ENCODE peak calls at places on chromosomes 5 and 9, in ten cellular contexts. One of them, this sample, is unnamed.

GRCh38 chr5:87437724-87438123 is 25.0 kb upstream of the CCNH start:
- DNase-seq in astrocyte of the spinal cord: no peak
- DNase-seq in left lung: no peak
- DNase-seq in Panc1: no peak
- DNase-seq in AG10803: no peak
- DNase-seq in osteoblast: no peak
- DNase-seq in mucosa of descending colon: no peak
- DNase-seq in cardiac muscle cell: no peak
- DNase-seq in retinal pigment epithelial cell: no peak
- DNase-seq in stomach: no peak
- DNase-seq in this sample: no peak

GRCh38 chr9:75169623-75170022 is 81.3 kb downstream of the OSTF1 start:
- DNase-seq in astrocyte of the spinal cord: peak
- DNase-seq in left lung: no peak
- DNase-seq in Panc1: no peak
- DNase-seq in AG10803: no peak
- DNase-seq in osteoblast: peak
- DNase-seq in mucosa of descending colon: no peak
- DNase-seq in cardiac muscle cell: no peak
- DNase-seq in retinal pigment epithelial cell: no peak
- DNase-seq in stomach: no peak
- DNase-seq in this sample: peak

GRCh38 chr9:102631559-102631958 is 363.6 kb upstream of the CYLC2 start:
- DNase-seq in astrocyte of the spinal cord: no peak
- DNase-seq in left lung: no peak
- DNase-seq in Panc1: peak
- DNase-seq in AG10803: no peak
- DNase-seq in osteoblast: no peak
- DNase-seq in mucosa of descending colon: no peak
- DNase-seq in cardiac muscle cell: no peak
- DNase-seq in retinal pigment epithelial cell: no peak
- DNase-seq in stomach: no peak
- DNase-seq in this sample: no peak

GRCh38 chr5:76547242-76547890 is 75.8 kb downstream of the F2RL2 start:
- DNase-seq in astrocyte of the spinal cord: no peak
- DNase-seq in left lung: no peak
- DNase-seq in Panc1: no peak
- DNase-seq in AG10803: no peak
- DNase-seq in osteoblast: no peak
- DNase-seq in mucosa of descending colon: no peak
- DNase-seq in cardiac muscle cell: no peak
- DNase-seq in retinal pigment epithelial cell: no peak
- DNase-seq in stomach: no peak
- DNase-seq in this sample: peak

GRCh38 chr9:108166509-108166908 is 676.9 kb upstream of the KLF4 start:
- DNase-seq in astrocyte of the spinal cord: no peak
- DNase-seq in left lung: no peak
- DNase-seq in Panc1: no peak
- DNase-seq in AG10803: no peak
- DNase-seq in osteoblast: no peak
- DNase-seq in mucosa of descending colon: no peak
- DNase-seq in cardiac muscle cell: no peak
- DNase-seq in retinal pigment epithelial cell: no peak
- DNase-seq in stomach: no peak
- DNase-seq in this sample: no peak

GRCh38 chr5:67377651-67378050 is 181.1 kb upstream of the CD180 start:
- DNase-seq in astrocyte of the spinal cord: no peak
- DNase-seq in left lung: no peak
- DNase-seq in Panc1: no peak
- DNase-seq in AG10803: no peak
- DNase-seq in osteoblast: no peak
- DNase-seq in mucosa of descending colon: no peak
- DNase-seq in cardiac muscle cell: no peak
- DNase-seq in retinal pigment epithelial cell: peak
- DNase-seq in stomach: no peak
- DNase-seq in this sample: no peak

GRCh38 chr5:96816430-96816939 is 8.7 kb upstream of the ERAP1 start:
- DNase-seq in astrocyte of the spinal cord: no peak
- DNase-seq in left lung: no peak
- DNase-seq in Panc1: no peak
- DNase-seq in AG10803: no peak
- DNase-seq in osteoblast: no peak
- DNase-seq in mucosa of descending colon: no peak
- DNase-seq in cardiac muscle cell: no peak
- DNase-seq in retinal pigment epithelial cell: no peak
- DNase-seq in stomach: no peak
- DNase-seq in this sample: no peak

GRCh38 chr9:129640871-129641750 is 840 bp downstream of the ASB6 start:
- DNase-seq in astrocyte of the spinal cord: no peak
- DNase-seq in left lung: peak
- DNase-seq in Panc1: no peak
- DNase-seq in AG10803: no peak
- DNase-seq in osteoblast: no peak
- DNase-seq in mucosa of descending colon: no peak
- DNase-seq in cardiac muscle cell: no peak
- DNase-seq in retinal pigment epithelial cell: no peak
- DNase-seq in stomach: no peak
- DNase-seq in this sample: no peak

GRCh38 chr5:158755221-158755620 is 344.5 kb downstream of the EBF1 start:
- DNase-seq in astrocyte of the spinal cord: no peak
- DNase-seq in left lung: no peak
- DNase-seq in Panc1: no peak
- DNase-seq in AG10803: no peak
- DNase-seq in osteoblast: no peak
- DNase-seq in mucosa of descending colon: no peak
- DNase-seq in cardiac muscle cell: no peak
- DNase-seq in retinal pigment epithelial cell: no peak
- DNase-seq in stomach: no peak
- DNase-seq in this sample: no peak

GRCh38 chr5:158755971-158756370 is 343.7 kb downstream of the EBF1 start:
- DNase-seq in astrocyte of the spinal cord: peak
- DNase-seq in left lung: no peak
- DNase-seq in Panc1: no peak
- DNase-seq in AG10803: peak
- DNase-seq in osteoblast: no peak
- DNase-seq in mucosa of descending colon: no peak
- DNase-seq in cardiac muscle cell: no peak
- DNase-seq in retinal pigment epithelial cell: no peak
- DNase-seq in stomach: no peak
- DNase-seq in this sample: peak

GRCh38 chr5:158756873-158757272 is 342.8 kb downstream of the EBF1 start:
- DNase-seq in astrocyte of the spinal cord: no peak
- DNase-seq in left lung: no peak
- DNase-seq in Panc1: no peak
- DNase-seq in AG10803: peak
- DNase-seq in osteoblast: no peak
- DNase-seq in mucosa of descending colon: no peak
- DNase-seq in cardiac muscle cell: no peak
- DNase-seq in retinal pigment epithelial cell: no peak
- DNase-seq in stomach: no peak
- DNase-seq in this sample: peak

GRCh38 chr5:158759276-158759675 is 340.4 kb downstream of the EBF1 start:
- DNase-seq in astrocyte of the spinal cord: peak
- DNase-seq in left lung: no peak
- DNase-seq in Panc1: no peak
- DNase-seq in AG10803: no peak
- DNase-seq in osteoblast: no peak
- DNase-seq in mucosa of descending colon: no peak
- DNase-seq in cardiac muscle cell: no peak
- DNase-seq in retinal pigment epithelial cell: no peak
- DNase-seq in stomach: no peak
- DNase-seq in this sample: no peak

DNA sequence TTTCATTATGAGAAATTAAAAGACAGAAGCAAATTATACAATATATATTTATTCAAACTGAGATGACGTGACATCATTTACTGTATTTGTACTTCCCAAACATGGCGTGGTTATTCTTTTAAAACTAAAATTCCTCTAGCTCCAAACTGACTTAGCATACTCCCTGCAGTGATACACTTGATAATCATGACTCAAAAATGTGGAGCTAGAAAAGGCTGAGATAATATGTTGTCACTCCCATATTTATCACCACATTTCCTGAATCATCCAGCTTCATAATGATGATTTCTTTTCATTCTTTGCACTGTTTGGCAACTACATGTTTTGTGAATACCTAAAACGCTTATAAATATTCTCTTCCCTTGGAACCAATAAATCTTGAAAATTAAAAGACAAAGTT is 341.1 kb downstream of the EBF1 start:
- DNase-seq in astrocyte of the spinal cord: peak
- DNase-seq in left lung: no peak
- DNase-seq in Panc1: no peak
- DNase-seq in AG10803: peak
- DNase-seq in osteoblast: no peak
- DNase-seq in mucosa of descending colon: no peak
- DNase-seq in cardiac muscle cell: no peak
- DNase-seq in retinal pigment epithelial cell: no peak
- DNase-seq in stomach: no peak
- DNase-seq in this sample: peak
- H3K4me3 ChIP-seq in astrocyte of the spinal cord: no peak
- H3K4me3 ChIP-seq in left lung: no peak
- H3K4me3 ChIP-seq in Panc1: no peak
- H3K4me3 ChIP-seq in AG10803: no peak
- H3K4me3 ChIP-seq in osteoblast: peak
- H3K4me3 ChIP-seq in mucosa of descending colon: no peak
- H3K4me3 ChIP-seq in cardiac muscle cell: no peak
- H3K4me3 ChIP-seq in retinal pigment epithelial cell: no peak
- H3K4me3 ChIP-seq in stomach: no peak
- H3K4me3 ChIP-seq in this sample: no peak

GRCh38 chr9:34989946-34990635 is 546 bp downstream of the DNAJB5 start:
- DNase-seq in astrocyte of the spinal cord: peak
- DNase-seq in left lung: peak
- DNase-seq in Panc1: no peak
- DNase-seq in AG10803: peak
- DNase-seq in osteoblast: peak
- DNase-seq in mucosa of descending colon: peak
- DNase-seq in cardiac muscle cell: peak
- DNase-seq in retinal pigment epithelial cell: no peak
- DNase-seq in stomach: peak
- DNase-seq in this sample: no peak

GRCh38 chr9:34988218-34989055 is 1.1 kb upstream of the DNAJB5 start:
- DNase-seq in astrocyte of the spinal cord: no peak
- DNase-seq in left lung: no peak
- DNase-seq in Panc1: no peak
- DNase-seq in AG10803: no peak
- DNase-seq in osteoblast: no peak
- DNase-seq in mucosa of descending colon: peak
- DNase-seq in cardiac muscle cell: no peak
- DNase-seq in retinal pigment epithelial cell: no peak
- DNase-seq in stomach: no peak
- DNase-seq in this sample: no peak

GRCh38 chr9:34990908-34991832 is 1.6 kb downstream of the DNAJB5 start:
- DNase-seq in astrocyte of the spinal cord: no peak
- DNase-seq in left lung: no peak
- DNase-seq in Panc1: no peak
- DNase-seq in AG10803: no peak
- DNase-seq in osteoblast: peak
- DNase-seq in mucosa of descending colon: no peak
- DNase-seq in cardiac muscle cell: no peak
- DNase-seq in retinal pigment epithelial cell: no peak
- DNase-seq in stomach: no peak
- DNase-seq in this sample: no peak

GRCh38 chr9:34987160-34988040 is 2.1 kb upstream of the DNAJB5 start:
- DNase-seq in astrocyte of the spinal cord: no peak
- DNase-seq in left lung: no peak
- DNase-seq in Panc1: no peak
- DNase-seq in AG10803: no peak
- DNase-seq in osteoblast: no peak
- DNase-seq in mucosa of descending colon: no peak
- DNase-seq in cardiac muscle cell: no peak
- DNase-seq in retinal pigment epithelial cell: no peak
- DNase-seq in stomach: no peak
- DNase-seq in this sample: no peak

GRCh38 chr9:34989056-34989945 is at the start of gene DNAJB5:
- DNase-seq in astrocyte of the spinal cord: peak
- DNase-seq in left lung: peak
- DNase-seq in Panc1: peak
- DNase-seq in AG10803: peak
- DNase-seq in osteoblast: peak
- DNase-seq in mucosa of descending colon: peak
- DNase-seq in cardiac muscle cell: peak
- DNase-seq in retinal pigment epithelial cell: peak
- DNase-seq in stomach: peak
- DNase-seq in this sample: peak
- TF ChIP-seq CTCF in astrocyte of the spinal cord: no peak
- TF ChIP-seq CTCF in left lung: no peak
- TF ChIP-seq CTCF in Panc1: no peak
- TF ChIP-seq CTCF in AG10803: no peak
- TF ChIP-seq CTCF in osteoblast: no peak
- TF ChIP-seq CTCF in mucosa of descending colon: no peak
- TF ChIP-seq CTCF in cardiac muscle cell: no peak
- TF ChIP-seq CTCF in retinal pigment epithelial cell: no peak
- TF ChIP-seq CTCF in stomach: no peak
- TF ChIP-seq CTCF in this sample: no peak

DNA sequence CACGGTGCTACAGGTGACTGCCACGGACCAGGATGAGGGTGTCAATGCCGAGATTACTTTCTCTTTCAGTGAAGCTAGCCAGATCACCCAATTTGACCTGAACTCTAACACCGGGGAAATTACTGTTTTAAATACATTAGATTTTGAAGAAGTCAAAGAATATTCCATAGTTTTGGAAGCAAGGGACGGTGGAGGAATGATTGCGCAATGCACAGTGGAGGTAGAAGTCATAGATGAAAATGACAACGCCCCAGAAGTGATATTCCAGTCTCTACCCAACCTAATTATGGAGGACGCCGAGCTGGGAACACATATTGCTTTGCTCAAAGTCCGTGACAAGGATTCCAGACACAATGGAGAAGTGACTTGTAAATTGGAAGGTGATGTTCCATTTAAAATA is 1.2 kb downstream of the PCDHGB4 start:
- DNase-seq in astrocyte of the spinal cord: no peak
- DNase-seq in left lung: no peak
- DNase-seq in Panc1: no peak
- DNase-seq in AG10803: no peak
- DNase-seq in osteoblast: no peak
- DNase-seq in mucosa of descending colon: no peak
- DNase-seq in cardiac muscle cell: no peak
- DNase-seq in retinal pigment epithelial cell: no peak
- DNase-seq in stomach: no peak
- DNase-seq in this sample: no peak
- H3K4me3 ChIP-seq in astrocyte of the spinal cord: no peak
- H3K4me3 ChIP-seq in left lung: no peak
- H3K4me3 ChIP-seq in Panc1: no peak
- H3K4me3 ChIP-seq in AG10803: no peak
- H3K4me3 ChIP-seq in osteoblast: peak
- H3K4me3 ChIP-seq in mucosa of descending colon: no peak
- H3K4me3 ChIP-seq in cardiac muscle cell: no peak
- H3K4me3 ChIP-seq in retinal pigment epithelial cell: no peak
- H3K4me3 ChIP-seq in stomach: no peak
- H3K4me3 ChIP-seq in this sample: no peak

DNA sequence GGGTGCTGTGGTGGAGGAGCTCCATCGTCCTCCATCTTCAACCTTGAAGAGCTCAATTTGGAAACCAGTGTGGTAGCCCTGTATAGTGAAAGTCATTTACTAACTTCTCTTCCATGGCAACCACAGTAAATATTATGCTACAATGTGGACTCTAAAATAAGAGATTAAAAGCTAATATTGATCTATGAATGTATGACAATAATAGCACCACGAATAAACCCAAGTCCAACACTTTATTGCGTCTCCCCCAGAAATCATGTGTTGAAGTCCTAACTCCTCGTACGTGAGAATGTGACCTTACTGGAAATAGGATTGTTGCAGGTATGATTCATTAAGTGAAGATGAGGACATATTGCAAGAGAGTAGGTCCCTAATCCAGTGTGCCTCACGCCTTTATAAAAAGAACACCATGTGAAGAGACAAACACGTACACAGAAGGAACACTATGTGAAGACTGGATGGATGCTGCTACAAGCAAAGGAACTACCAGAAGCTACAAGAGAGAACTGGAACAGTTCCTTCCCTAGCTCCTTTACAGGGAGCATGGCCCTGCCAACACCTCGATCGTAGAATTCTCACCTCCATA is 276.2 kb downstream of the PDE4D start:
- DNase-seq in astrocyte of the spinal cord: no peak
- DNase-seq in left lung: no peak
- DNase-seq in Panc1: no peak
- DNase-seq in AG10803: no peak
- DNase-seq in osteoblast: no peak
- DNase-seq in mucosa of descending colon: no peak
- DNase-seq in cardiac muscle cell: no peak
- DNase-seq in retinal pigment epithelial cell: no peak
- DNase-seq in stomach: no peak
- DNase-seq in this sample: no peak
- TF ChIP-seq CTCF in astrocyte of the spinal cord: no peak
- TF ChIP-seq CTCF in left lung: no peak
- TF ChIP-seq CTCF in Panc1: no peak
- TF ChIP-seq CTCF in AG10803: no peak
- TF ChIP-seq CTCF in osteoblast: no peak
- TF ChIP-seq CTCF in mucosa of descending colon: no peak
- TF ChIP-seq CTCF in cardiac muscle cell: no peak
- TF ChIP-seq CTCF in retinal pigment epithelial cell: no peak
- TF ChIP-seq CTCF in stomach: no peak
- TF ChIP-seq CTCF in this sample: no peak

This sample was measured in fibroblast of the aortic adventitia.